ENCODE peak calls at places on chromosome 21, in nine cellular contexts. P, X, V, R, N, U, B, M and A are unnamed samples.
A peak's percentile ranks its signal among the peaks of the same experiment; 100 is the strongest.

GRCh38 chr21:38159355-38159754 is 97.4 kb upstream of the KCNJ15 start:
- DNase-seq in B (peak; percentile 62), V (peak; percentile 76), P (peak; percentile 69), U (peak; percentile 47), N (peak; percentile 78), M (peak; percentile 37), R (peak; percentile 80), X (peak; percentile 52), A (peak; percentile 75)

GRCh38 chr21:41280115-41280919 is 36.3 kb upstream of the FAM3B start:
- DNase-seq in R (peak; percentile 31), P (no peak), V (no peak), M (no peak), B (no peak), X (no peak), N (peak; percentile 73), U (no peak), A (no peak)

GRCh38 chr21:46410516-46410915 is 48.2 kb upstream of the DIP2A start:
- DNase-seq in N (no peak), B (peak; percentile 13), R (no peak), X (no peak), P (no peak), M (no peak), V (no peak), U (peak; percentile 3), A (no peak)

GRCh38 chr21:25313891-25314646 is 293.2 kb downstream of the MRPL39 start:
- DNase-seq in N (peak; percentile 37), B (no peak), R (peak; percentile 16), U (no peak), X (no peak), M (no peak), V (no peak), P (no peak), A (peak; percentile 3)

GRCh38 chr21:31273278-31273677 is 70.8 kb downstream of the TIAM1 start:
- DNase-seq in B (no peak), P (no peak), X (peak; percentile 27), V (no peak), U (no peak), N (no peak), R (no peak), M (no peak), A (no peak)

GRCh38 chr21:36419996-36420395 is 34.8 kb downstream of the CHAF1B start:
- DNase-seq in U (peak; percentile 75), V (peak; percentile 88), X (peak; percentile 66), B (peak; percentile 83), P (peak; percentile 50), R (peak; percentile 88), M (peak; percentile 79), N (peak; percentile 92), A (peak; percentile 91)

GRCh38 chr21:21146587-21147373 is 148.6 kb downstream of the NCAM2 start:
- DNase-seq in B (no peak), U (no peak), M (no peak), X (no peak), P (no peak), R (no peak), V (no peak), N (no peak), A (no peak)

GRCh38 chr21:36654341-36654740 is 44.6 kb upstream of the SIM2 start:
- DNase-seq in R (no peak), P (no peak), B (no peak), V (no peak), U (no peak), M (peak; percentile 19), X (no peak), N (no peak), A (no peak)

GRCh38 chr21:28975401-28975800 is 17.3 kb downstream of the LTN1 start:
- DNase-seq in P (no peak), R (peak; percentile 59), B (no peak), N (peak; percentile 49), M (no peak), V (no peak), U (no peak), X (no peak), A (no peak)

GRCh38 chr21:42537106-42537742 is 23.6 kb downstream of the SLC37A1 start:
- DNase-seq in U (no peak), V (peak; percentile 37), P (no peak), X (no peak), R (no peak), M (no peak), B (no peak), N (no peak), A (peak; percentile 27)

GRCh38 chr21:34967509-34968289 is 81.4 kb downstream of the RUNX1 start:
- DNase-seq in M (peak; percentile 20), N (peak; percentile 18), X (peak; percentile 10), V (no peak), B (no peak), P (no peak), R (no peak), U (no peak), A (peak; percentile 76)

GRCh38 chr21:15034126-15034848 is 30.5 kb downstream of the NRIP1 start:
- DNase-seq in M (no peak), B (no peak), P (no peak), R (peak; percentile 41), U (no peak), X (no peak), V (no peak), N (peak; percentile 47), A (no peak)

GRCh38 chr21:24514081-24514733 is 1093.1 kb downstream of the MRPL39 start:
- DNase-seq in B (no peak), X (no peak), U (no peak), V (no peak), P (peak; percentile 13), M (peak; percentile 6), R (no peak), N (no peak), A (peak; percentile 0)

GRCh38 chr21:14916676-14917141 is 148.1 kb downstream of the NRIP1 start:
- DNase-seq in V (no peak), B (no peak), R (no peak), P (no peak), X (no peak), N (no peak), U (no peak), M (peak; percentile 37), A (peak; percentile 54)

GRCh38 chr21:41360072-41360821 is 1.6 kb upstream of the MX2 start:
- DNase-seq in N (peak; percentile 68), U (peak; percentile 69), R (no peak), B (no peak), P (peak; percentile 20), X (peak; percentile 21), V (peak; percentile 50), M (no peak), A (no peak)

GRCh38 chr21:42913461-42913860 is 12.0 kb downstream of the ERVH48-1 start:
- DNase-seq in M (no peak), U (no peak), X (no peak), P (no peak), N (no peak), R (no peak), V (no peak), B (no peak), A (no peak)

GRCh38 chr21:15160136-15160535 is 95.3 kb upstream of the NRIP1 start:
- DNase-seq in U (no peak), B (no peak), R (no peak), N (no peak), X (no peak), V (no peak), P (no peak), M (no peak), A (no peak)

GRCh38 chr21:44615881-44616590 is 4.2 kb downstream of the KRTAP10-8 start:
- DNase-seq in X (no peak), N (no peak), V (no peak), B (no peak), R (no peak), P (peak; percentile 14), M (no peak), U (no peak), A (no peak)

GRCh38 chr21:33027401-33028185 is 1.9 kb downstream of the OLIG2 start:
- DNase-seq in P (no peak), V (peak; percentile 62), U (no peak), X (no peak), N (no peak), B (no peak), M (no peak), R (no peak), A (no peak)